ENCODE peak calls at places on chromosomes 13 and 19, in nine cellular contexts. One of them, this sample, is unnamed.

GRCh38 chr19:51292971-51293370 is 18.5 kb upstream of the IGLON5 start:
- DNase-seq in stimulated activated CD4-positive, alpha-beta T cell treated with anti-CD3 and anti-CD28 coated beads, Interleukin-2, amount 100 ng/mL, for 48 hours: no peak
- DNase-seq in aorta: no peak
- DNase-seq in germinal center: no peak
- DNase-seq in HCEC 1CT: no peak
- DNase-seq in Right ventricle myocardium inferior: no peak
- DNase-seq in mesenchymal stem cell: no peak
- DNase-seq in effector memory CD4-positive, alpha-beta T cell: no peak
- DNase-seq in HCT116: no peak
- DNase-seq in this sample: no peak

GRCh38 chr19:20367811-20368294 is 197.7 kb downstream of the ZNF737 start:
- DNase-seq in stimulated activated CD4-positive, alpha-beta T cell treated with anti-CD3 and anti-CD28 coated beads, Interleukin-2, amount 100 ng/mL, for 48 hours: no peak
- DNase-seq in aorta: no peak
- DNase-seq in germinal center: no peak
- DNase-seq in HCEC 1CT: no peak
- DNase-seq in Right ventricle myocardium inferior: no peak
- DNase-seq in mesenchymal stem cell: no peak
- DNase-seq in effector memory CD4-positive, alpha-beta T cell: no peak
- DNase-seq in HCT116: no peak
- DNase-seq in this sample: no peak

GRCh38 chr13:113604186-113604585 is 19.6 kb downstream of the TFDP1 start:
- DNase-seq in stimulated activated CD4-positive, alpha-beta T cell treated with anti-CD3 and anti-CD28 coated beads, Interleukin-2, amount 100 ng/mL, for 48 hours: no peak
- DNase-seq in aorta: no peak
- DNase-seq in germinal center: no peak
- DNase-seq in HCEC 1CT: no peak
- DNase-seq in Right ventricle myocardium inferior: no peak
- DNase-seq in mesenchymal stem cell: no peak
- DNase-seq in effector memory CD4-positive, alpha-beta T cell: no peak
- DNase-seq in HCT116: no peak
- DNase-seq in this sample: no peak

GRCh38 chr13:111975539-111976473 is 91.1 kb upstream of the SOX1 start:
- DNase-seq in stimulated activated CD4-positive, alpha-beta T cell treated with anti-CD3 and anti-CD28 coated beads, Interleukin-2, amount 100 ng/mL, for 48 hours: no peak
- DNase-seq in aorta: peak
- DNase-seq in germinal center: no peak
- DNase-seq in HCEC 1CT: no peak
- DNase-seq in Right ventricle myocardium inferior: no peak
- DNase-seq in mesenchymal stem cell: no peak
- DNase-seq in effector memory CD4-positive, alpha-beta T cell: no peak
- DNase-seq in HCT116: no peak
- DNase-seq in this sample: no peak

GRCh38 chr13:22014469-22014868 is 343.6 kb downstream of the FGF9 start:
- DNase-seq in stimulated activated CD4-positive, alpha-beta T cell treated with anti-CD3 and anti-CD28 coated beads, Interleukin-2, amount 100 ng/mL, for 48 hours: no peak
- DNase-seq in aorta: no peak
- DNase-seq in germinal center: no peak
- DNase-seq in HCEC 1CT: no peak
- DNase-seq in Right ventricle myocardium inferior: no peak
- DNase-seq in mesenchymal stem cell: peak
- DNase-seq in effector memory CD4-positive, alpha-beta T cell: no peak
- DNase-seq in HCT116: no peak
- DNase-seq in this sample: no peak

GRCh38 chr13:35164324-35164932 is 222.4 kb downstream of the NBEA start:
- DNase-seq in stimulated activated CD4-positive, alpha-beta T cell treated with anti-CD3 and anti-CD28 coated beads, Interleukin-2, amount 100 ng/mL, for 48 hours: no peak
- DNase-seq in aorta: no peak
- DNase-seq in germinal center: peak
- DNase-seq in HCEC 1CT: peak
- DNase-seq in Right ventricle myocardium inferior: no peak
- DNase-seq in mesenchymal stem cell: peak
- DNase-seq in effector memory CD4-positive, alpha-beta T cell: no peak
- DNase-seq in HCT116: peak
- DNase-seq in this sample: no peak

GRCh38 chr13:28557725-28558124 is 62.8 kb upstream of the FLT1 start:
- DNase-seq in stimulated activated CD4-positive, alpha-beta T cell treated with anti-CD3 and anti-CD28 coated beads, Interleukin-2, amount 100 ng/mL, for 48 hours: no peak
- DNase-seq in aorta: no peak
- DNase-seq in germinal center: no peak
- DNase-seq in HCEC 1CT: no peak
- DNase-seq in Right ventricle myocardium inferior: no peak
- DNase-seq in mesenchymal stem cell: peak
- DNase-seq in effector memory CD4-positive, alpha-beta T cell: no peak
- DNase-seq in HCT116: no peak
- DNase-seq in this sample: no peak

GRCh38 chr19:50311723-50312635 is 17.2 kb downstream of the KCNC3 start:
- DNase-seq in stimulated activated CD4-positive, alpha-beta T cell treated with anti-CD3 and anti-CD28 coated beads, Interleukin-2, amount 100 ng/mL, for 48 hours: no peak
- DNase-seq in aorta: no peak
- DNase-seq in germinal center: no peak
- DNase-seq in HCEC 1CT: no peak
- DNase-seq in Right ventricle myocardium inferior: no peak
- DNase-seq in mesenchymal stem cell: no peak
- DNase-seq in effector memory CD4-positive, alpha-beta T cell: no peak
- DNase-seq in HCT116: no peak
- DNase-seq in this sample: no peak

GRCh38 chr19:10923503-10924076 is 4.8 kb downstream of the YIPF2 start:
- DNase-seq in stimulated activated CD4-positive, alpha-beta T cell treated with anti-CD3 and anti-CD28 coated beads, Interleukin-2, amount 100 ng/mL, for 48 hours: no peak
- DNase-seq in aorta: no peak
- DNase-seq in germinal center: no peak
- DNase-seq in HCEC 1CT: no peak
- DNase-seq in Right ventricle myocardium inferior: peak
- DNase-seq in mesenchymal stem cell: no peak
- DNase-seq in effector memory CD4-positive, alpha-beta T cell: no peak
- DNase-seq in HCT116: no peak
- DNase-seq in this sample: no peak

GRCh38 chr19:47323872-47324271 is 8.1 kb upstream of the C5AR2 start:
- DNase-seq in stimulated activated CD4-positive, alpha-beta T cell treated with anti-CD3 and anti-CD28 coated beads, Interleukin-2, amount 100 ng/mL, for 48 hours: no peak
- DNase-seq in aorta: no peak
- DNase-seq in germinal center: no peak
- DNase-seq in HCEC 1CT: no peak
- DNase-seq in Right ventricle myocardium inferior: no peak
- DNase-seq in mesenchymal stem cell: no peak
- DNase-seq in effector memory CD4-positive, alpha-beta T cell: no peak
- DNase-seq in HCT116: no peak
- DNase-seq in this sample: no peak

GRCh38 chr13:99661791-99662190 is 160.5 kb downstream of the TM9SF2 start:
- DNase-seq in stimulated activated CD4-positive, alpha-beta T cell treated with anti-CD3 and anti-CD28 coated beads, Interleukin-2, amount 100 ng/mL, for 48 hours: no peak
- DNase-seq in aorta: no peak
- DNase-seq in germinal center: no peak
- DNase-seq in HCEC 1CT: no peak
- DNase-seq in Right ventricle myocardium inferior: no peak
- DNase-seq in mesenchymal stem cell: no peak
- DNase-seq in effector memory CD4-positive, alpha-beta T cell: no peak
- DNase-seq in HCT116: no peak
- DNase-seq in this sample: no peak

GRCh38 chr13:42990147-42990990 is 1.7 kb downstream of the EPSTI1 start:
- DNase-seq in stimulated activated CD4-positive, alpha-beta T cell treated with anti-CD3 and anti-CD28 coated beads, Interleukin-2, amount 100 ng/mL, for 48 hours: no peak
- DNase-seq in aorta: no peak
- DNase-seq in germinal center: no peak
- DNase-seq in HCEC 1CT: no peak
- DNase-seq in Right ventricle myocardium inferior: no peak
- DNase-seq in mesenchymal stem cell: peak
- DNase-seq in effector memory CD4-positive, alpha-beta T cell: no peak
- DNase-seq in HCT116: no peak
- DNase-seq in this sample: no peak

GRCh38 chr19:16226878-16227836 is 29.4 kb downstream of the AP1M1 start:
- DNase-seq in stimulated activated CD4-positive, alpha-beta T cell treated with anti-CD3 and anti-CD28 coated beads, Interleukin-2, amount 100 ng/mL, for 48 hours: no peak
- DNase-seq in aorta: no peak
- DNase-seq in germinal center: no peak
- DNase-seq in HCEC 1CT: no peak
- DNase-seq in Right ventricle myocardium inferior: no peak
- DNase-seq in mesenchymal stem cell: no peak
- DNase-seq in effector memory CD4-positive, alpha-beta T cell: no peak
- DNase-seq in HCT116: no peak
- DNase-seq in this sample: no peak

GRCh38 chr19:58001895-58002369 is 688 bp downstream of the ZNF606 start:
- DNase-seq in stimulated activated CD4-positive, alpha-beta T cell treated with anti-CD3 and anti-CD28 coated beads, Interleukin-2, amount 100 ng/mL, for 48 hours: peak
- DNase-seq in aorta: no peak
- DNase-seq in germinal center: no peak
- DNase-seq in HCEC 1CT: no peak
- DNase-seq in Right ventricle myocardium inferior: no peak
- DNase-seq in mesenchymal stem cell: peak
- DNase-seq in effector memory CD4-positive, alpha-beta T cell: no peak
- DNase-seq in HCT116: no peak
- DNase-seq in this sample: no peak

GRCh38 chr19:15469513-15470297 is 5.4 kb upstream of the RASAL3 start:
- DNase-seq in stimulated activated CD4-positive, alpha-beta T cell treated with anti-CD3 and anti-CD28 coated beads, Interleukin-2, amount 100 ng/mL, for 48 hours: no peak
- DNase-seq in aorta: peak
- DNase-seq in germinal center: no peak
- DNase-seq in HCEC 1CT: no peak
- DNase-seq in Right ventricle myocardium inferior: no peak
- DNase-seq in mesenchymal stem cell: no peak
- DNase-seq in effector memory CD4-positive, alpha-beta T cell: no peak
- DNase-seq in HCT116: no peak
- DNase-seq in this sample: no peak

GRCh38 chr13:46374710-46375109 is 12.3 kb downstream of the RUBCNL start:
- DNase-seq in stimulated activated CD4-positive, alpha-beta T cell treated with anti-CD3 and anti-CD28 coated beads, Interleukin-2, amount 100 ng/mL, for 48 hours: no peak
- DNase-seq in aorta: no peak
- DNase-seq in germinal center: peak
- DNase-seq in HCEC 1CT: no peak
- DNase-seq in Right ventricle myocardium inferior: no peak
- DNase-seq in mesenchymal stem cell: no peak
- DNase-seq in effector memory CD4-positive, alpha-beta T cell: no peak
- DNase-seq in HCT116: no peak
- DNase-seq in this sample: no peak

GRCh38 chr19:44635581-44636438 is 7.9 kb upstream of the PVR start:
- DNase-seq in stimulated activated CD4-positive, alpha-beta T cell treated with anti-CD3 and anti-CD28 coated beads, Interleukin-2, amount 100 ng/mL, for 48 hours: no peak
- DNase-seq in aorta: no peak
- DNase-seq in germinal center: no peak
- DNase-seq in HCEC 1CT: peak
- DNase-seq in Right ventricle myocardium inferior: no peak
- DNase-seq in mesenchymal stem cell: no peak
- DNase-seq in effector memory CD4-positive, alpha-beta T cell: no peak
- DNase-seq in HCT116: no peak
- DNase-seq in this sample: no peak

GRCh38 chr19:40006273-40006691 is 9.4 kb downstream of the ZNF546 start:
- DNase-seq in stimulated activated CD4-positive, alpha-beta T cell treated with anti-CD3 and anti-CD28 coated beads, Interleukin-2, amount 100 ng/mL, for 48 hours: no peak
- DNase-seq in aorta: no peak
- DNase-seq in germinal center: no peak
- DNase-seq in HCEC 1CT: peak
- DNase-seq in Right ventricle myocardium inferior: no peak
- DNase-seq in mesenchymal stem cell: peak
- DNase-seq in effector memory CD4-positive, alpha-beta T cell: no peak
- DNase-seq in HCT116: no peak
- DNase-seq in this sample: no peak

GRCh38 chr13:48504606-48505369 is 28.1 kb downstream of the RCBTB2 start:
- DNase-seq in stimulated activated CD4-positive, alpha-beta T cell treated with anti-CD3 and anti-CD28 coated beads, Interleukin-2, amount 100 ng/mL, for 48 hours: no peak
- DNase-seq in aorta: no peak
- DNase-seq in germinal center: no peak
- DNase-seq in HCEC 1CT: no peak
- DNase-seq in Right ventricle myocardium inferior: no peak
- DNase-seq in mesenchymal stem cell: no peak
- DNase-seq in effector memory CD4-positive, alpha-beta T cell: no peak
- DNase-seq in HCT116: no peak
- DNase-seq in this sample: no peak

GRCh38 chr13:28849441-28849840 is 29.3 kb downstream of the MTUS2 start:
- DNase-seq in stimulated activated CD4-positive, alpha-beta T cell treated with anti-CD3 and anti-CD28 coated beads, Interleukin-2, amount 100 ng/mL, for 48 hours: no peak
- DNase-seq in aorta: no peak
- DNase-seq in germinal center: peak
- DNase-seq in HCEC 1CT: no peak
- DNase-seq in Right ventricle myocardium inferior: no peak
- DNase-seq in mesenchymal stem cell: no peak
- DNase-seq in effector memory CD4-positive, alpha-beta T cell: no peak
- DNase-seq in HCT116: no peak
- DNase-seq in this sample: no peak

GRCh38 chr19:38047641-38048040 is 140.6 kb downstream of the SIPA1L3 start:
- DNase-seq in stimulated activated CD4-positive, alpha-beta T cell treated with anti-CD3 and anti-CD28 coated beads, Interleukin-2, amount 100 ng/mL, for 48 hours: no peak
- DNase-seq in aorta: no peak
- DNase-seq in germinal center: no peak
- DNase-seq in HCEC 1CT: no peak
- DNase-seq in Right ventricle myocardium inferior: no peak
- DNase-seq in mesenchymal stem cell: no peak
- DNase-seq in effector memory CD4-positive, alpha-beta T cell: no peak
- DNase-seq in HCT116: no peak
- DNase-seq in this sample: no peak

GRCh38 chr19:18283338-18283737 is 1.9 kb upstream of the JUND start:
- DNase-seq in stimulated activated CD4-positive, alpha-beta T cell treated with anti-CD3 and anti-CD28 coated beads, Interleukin-2, amount 100 ng/mL, for 48 hours: no peak
- DNase-seq in aorta: no peak
- DNase-seq in germinal center: no peak
- DNase-seq in HCEC 1CT: no peak
- DNase-seq in Right ventricle myocardium inferior: peak
- DNase-seq in mesenchymal stem cell: no peak
- DNase-seq in effector memory CD4-positive, alpha-beta T cell: no peak
- DNase-seq in HCT116: no peak
- DNase-seq in this sample: peak

GRCh38 chr13:27997904-27998522 is 9.5 kb upstream of the URAD start:
- DNase-seq in stimulated activated CD4-positive, alpha-beta T cell treated with anti-CD3 and anti-CD28 coated beads, Interleukin-2, amount 100 ng/mL, for 48 hours: no peak
- DNase-seq in aorta: no peak
- DNase-seq in germinal center: peak
- DNase-seq in HCEC 1CT: peak
- DNase-seq in Right ventricle myocardium inferior: no peak
- DNase-seq in mesenchymal stem cell: peak
- DNase-seq in effector memory CD4-positive, alpha-beta T cell: no peak
- DNase-seq in HCT116: peak
- DNase-seq in this sample: no peak

GRCh38 chr19:2763687-2764086 is 19.4 kb downstream of the SGTA start:
- DNase-seq in stimulated activated CD4-positive, alpha-beta T cell treated with anti-CD3 and anti-CD28 coated beads, Interleukin-2, amount 100 ng/mL, for 48 hours: no peak
- DNase-seq in aorta: no peak
- DNase-seq in germinal center: no peak
- DNase-seq in HCEC 1CT: no peak
- DNase-seq in Right ventricle myocardium inferior: no peak
- DNase-seq in mesenchymal stem cell: no peak
- DNase-seq in effector memory CD4-positive, alpha-beta T cell: no peak
- DNase-seq in HCT116: no peak
- DNase-seq in this sample: no peak

GRCh38 chr19:54906819-54907218 is 871 bp downstream of the NCR1 start:
- DNase-seq in stimulated activated CD4-positive, alpha-beta T cell treated with anti-CD3 and anti-CD28 coated beads, Interleukin-2, amount 100 ng/mL, for 48 hours: no peak
- DNase-seq in aorta: peak
- DNase-seq in germinal center: no peak
- DNase-seq in HCEC 1CT: no peak
- DNase-seq in Right ventricle myocardium inferior: no peak
- DNase-seq in mesenchymal stem cell: no peak
- DNase-seq in effector memory CD4-positive, alpha-beta T cell: no peak
- DNase-seq in HCT116: no peak
- DNase-seq in this sample: no peak

GRCh38 chr13:114161644-114162532 is 17.2 kb upstream of the CFAP97D2 start:
- DNase-seq in stimulated activated CD4-positive, alpha-beta T cell treated with anti-CD3 and anti-CD28 coated beads, Interleukin-2, amount 100 ng/mL, for 48 hours: no peak
- DNase-seq in aorta: no peak
- DNase-seq in germinal center: no peak
- DNase-seq in HCEC 1CT: no peak
- DNase-seq in Right ventricle myocardium inferior: peak
- DNase-seq in mesenchymal stem cell: no peak
- DNase-seq in effector memory CD4-positive, alpha-beta T cell: no peak
- DNase-seq in HCT116: no peak
- DNase-seq in this sample: peak

This sample was measured in ovary.